ENCODE peak calls at places on chromosomes 2 and 18, in four cellular contexts. N, K, Z and O are unnamed samples.
A peak's percentile ranks its signal among the peaks of the same experiment; 100 is the strongest.

GRCh38 chr18:75016025-75016717 is 192.8 kb downstream of the PTGR3 start:
- DNase-seq in N (no peak), K (no peak), Z (no peak), O (no peak)

GRCh38 chr18:13232060-13232917 is 13.7 kb downstream of the LDLRAD4 start:
- DNase-seq in N (no peak), K (no peak), Z (no peak), O (peak; percentile 73)

GRCh38 chr2:40155728-40156127 is 296.2 kb downstream of the SLC8A1 start:
- DNase-seq in N (no peak), K (no peak), Z (no peak), O (no peak)

GRCh38 chr2:158214431-158214830 is 112.8 kb downstream of the UPP2 start:
- DNase-seq in N (peak; percentile 85), K (no peak), Z (no peak), O (no peak)

GRCh38 chr2:9641641-9642040 is 10.8 kb upstream of the YWHAQ start:
- DNase-seq in N (no peak), K (no peak), Z (no peak), O (no peak)

GRCh38 chr18:58927659-58928058 is 63.0 kb downstream of the ZNF532 start:
- DNase-seq in N (no peak), K (no peak), Z (no peak), O (no peak)

GRCh38 chr2:34143149-34143548 is 544.0 kb upstream of the FAM98A start:
- DNase-seq in N (no peak), K (no peak), Z (no peak), O (no peak)

GRCh38 chr2:219433666-219434467 is 776 bp upstream of the SPEG start:
- DNase-seq in N (peak; percentile 52), K (peak; percentile 25), Z (peak; percentile 82), O (no peak)

GRCh38 chr2:10948606-10949230 is 37.0 kb downstream of the KCNF1 start:
- DNase-seq in N (no peak), K (no peak), Z (no peak), O (no peak)

GRCh38 chr18:12079504-12080237 is 14.0 kb upstream of the ANKRD62 start:
- DNase-seq in N (no peak), K (no peak), Z (no peak), O (no peak)